ENCODE peak calls at places on chromosomes 16 and 17, in seven cellular contexts. V is ovary, F is left cardiac atrium, Q is T-helper 2 cell, E is hypothalamus, T is HS-27A, C is activated B cell treated with CpG ODN at 0.5 μM for 24 hours. O is an unnamed sample.

GRCh38 chr16:57422026-57422944 is 17.7 kb downstream of the CCL17 start:
- DNase-seq in V (peak; percentile 55), F (peak; percentile 62), Q (no peak), E (no peak), T (peak; percentile 24), C (no peak), O (no peak)

GRCh38 chr16:23952128-23953041 is 116.6 kb downstream of the PRKCB start:
- DNase-seq in V (no peak), F (no peak), Q (no peak), E (no peak), T (no peak), C (no peak), O (no peak)

GRCh38 chr17:73785466-73785865 is 141.2 kb upstream of the SDK2 start:
- DNase-seq in V (no peak), F (no peak), Q (no peak), E (no peak), T (no peak), C (no peak), O (no peak)

GRCh38 chr17:14310584-14310983 is 9.7 kb downstream of the HS3ST3B1 start:
- DNase-seq in V (no peak), F (peak; percentile 39), Q (no peak), E (no peak), T (no peak), C (no peak), O (no peak)

GRCh38 chr16:85553436-85554113 is 59.5 kb upstream of the GSE1 start:
- DNase-seq in V (peak; percentile 80), F (peak; percentile 82), Q (peak; percentile 71), E (no peak), T (peak; percentile 49), C (peak; percentile 61), O (peak; percentile 40)

GRCh38 chr17:57406131-57406980 is 150.0 kb downstream of the MSI2 start:
- DNase-seq in V (peak; percentile 63), F (no peak), Q (no peak), E (no peak), T (no peak), C (no peak), O (no peak)

GRCh38 chr17:18950944-18951905 is 740 bp upstream of the SLC5A10 start:
- DNase-seq in V (no peak), F (peak; percentile 53), Q (no peak), E (no peak), T (no peak), C (no peak), O (no peak)

GRCh38 chr16:89498839-89499238 is 8.5 kb upstream of the ANKRD11 start:
- DNase-seq in V (no peak), F (no peak), Q (no peak), E (no peak), T (no peak), C (no peak), O (no peak)

GRCh38 chr16:57908409-57908987 is 62.4 kb downstream of the CNGB1 start:
- DNase-seq in V (no peak), F (no peak), Q (no peak), E (no peak), T (no peak), C (no peak), O (no peak)

GRCh38 chr17:42493324-42493723 is 34.6 kb downstream of the ATP6V0A1 start:
- DNase-seq in V (no peak), F (no peak), Q (no peak), E (no peak), T (no peak), C (no peak), O (no peak)

GRCh38 chr17:45265823-45266222 is 3.9 kb upstream of the SPATA32 start:
- DNase-seq in V (no peak), F (no peak), Q (no peak), E (no peak), T (peak; percentile 30), C (no peak), O (no peak)

GRCh38 chr17:82219753-82220709 is 7.4 kb upstream of the CCDC57 start:
- DNase-seq in V (no peak), F (no peak), Q (no peak), E (no peak), T (no peak), C (no peak), O (no peak)

GRCh38 chr16:31695667-31696066 is 168.0 kb downstream of the AHSP start:
- DNase-seq in V (no peak), F (no peak), Q (peak; percentile 68), E (no peak), T (no peak), C (no peak), O (no peak)

GRCh38 chr17:66548158-66548557 is 245.7 kb downstream of the PRKCA start:
- DNase-seq in V (no peak), F (no peak), Q (peak; percentile 20), E (no peak), T (no peak), C (no peak), O (no peak)

GRCh38 chr16:27628216-27628945 is 78.4 kb downstream of the KATNIP start:
- DNase-seq in V (peak; percentile 65), F (no peak), Q (no peak), E (no peak), T (no peak), C (no peak), O (no peak)

GRCh38 chr16:55046513-55046912 is 115.8 kb downstream of the IRX5 start:
- DNase-seq in V (no peak), F (no peak), Q (no peak), E (no peak), T (no peak), C (no peak), O (no peak)

GRCh38 chr16:69270395-69270794 is 40.8 kb upstream of the VPS4A start:
- DNase-seq in V (no peak), F (no peak), Q (no peak), E (no peak), T (no peak), C (no peak), O (no peak)

GRCh38 chr16:54947616-54948015 is 17.0 kb downstream of the IRX5 start:
- DNase-seq in V (no peak), F (no peak), Q (no peak), E (no peak), T (no peak), C (no peak), O (no peak)

GRCh38 chr17:1724869-1725641 is 551 bp downstream of the WDR81 start:
- DNase-seq in V (no peak), F (no peak), Q (no peak), E (no peak), T (no peak), C (no peak), O (no peak)

GRCh38 chr17:79843917-79844815 is 4.9 kb upstream of the CBX4 start:
- DNase-seq in V (peak; percentile 85), F (peak; percentile 79), Q (no peak), E (peak; percentile 42), T (no peak), C (no peak), O (no peak)

GRCh38 chr16:85891033-85891775 is 7.8 kb upstream of the IRF8 start:
- DNase-seq in V (no peak), F (no peak), Q (no peak), E (no peak), T (no peak), C (no peak), O (no peak)

GRCh38 chr17:82984751-82985435 is 94.5 kb upstream of the METRNL start:
- DNase-seq in V (no peak), F (no peak), Q (no peak), E (no peak), T (no peak), C (no peak), O (no peak)

GRCh38 chr17:18992454-18993130 is 12.0 kb downstream of the FAM83G start:
- DNase-seq in V (no peak), F (no peak), Q (peak; percentile 91), E (no peak), T (no peak), C (peak; percentile 26), O (peak; percentile 65)

GRCh38 chr17:44108440-44109311 is 14.8 kb downstream of the HDAC5 start:
- DNase-seq in V (peak; percentile 94), F (peak; percentile 92), Q (no peak), E (no peak), T (peak; percentile 76), C (no peak), O (no peak)

GRCh38 chr16:66373667-66374066 is 7.2 kb downstream of the CDH5 start:
- DNase-seq in V (no peak), F (no peak), Q (no peak), E (no peak), T (no peak), C (no peak), O (no peak)